ENCODE peak calls at places on chromosome 7, in six cellular contexts. R is H7, X is body of pancreas, W is heart right ventricle, L is psoas muscle, N is tibial artery. E is an unnamed sample.

GRCh38 chr7:30682131-30683083 is at the start of gene CRHR2:
- DNase-seq in R (peak), X (peak), W (peak), L (peak), N (no peak), E (no peak)

GRCh38 chr7:37150856-37151255 is 297.8 kb downstream of the ELMO1 start:
- DNase-seq in R (no peak), X (no peak), W (no peak), L (no peak), N (no peak), E (no peak)

GRCh38 chr7:24778543-24779282 is 21.4 kb upstream of the GSDME start:
- DNase-seq in R (no peak), X (no peak), W (no peak), L (peak), N (peak), E (no peak)

GRCh38 chr7:80047032-80047431 is 87.6 kb upstream of the GNAI1 start:
- DNase-seq in R (no peak), X (no peak), W (no peak), L (no peak), N (no peak), E (no peak)

GRCh38 chr7:132996581-132997242 is 85.2 kb downstream of the CHCHD3 start:
- DNase-seq in R (no peak), X (no peak), W (no peak), L (no peak), N (no peak), E (no peak)

GRCh38 chr7:90232440-90232839 is 12.5 kb upstream of the CFAP69 start:
- DNase-seq in R (no peak), X (no peak), W (no peak), L (no peak), N (no peak), E (no peak)

GRCh38 chr7:112381311-112382091 is 68.8 kb upstream of the IFRD1 start:
- DNase-seq in R (no peak), X (no peak), W (no peak), L (no peak), N (no peak), E (no peak)

GRCh38 chr7:66639773-66640172 is 11.1 kb downstream of the KCTD7 start:
- DNase-seq in R (no peak), X (no peak), W (no peak), L (no peak), N (no peak), E (no peak)

GRCh38 chr7:108492742-108493141 is 33.2 kb downstream of the PNPLA8 start:
- DNase-seq in R (peak), X (no peak), W (no peak), L (no peak), N (no peak), E (no peak)

GRCh38 chr7:32075612-32076011 is 5.4 kb upstream of the PDE1C start:
- DNase-seq in R (no peak), X (no peak), W (no peak), L (no peak), N (no peak), E (no peak)

GRCh38 chr7:69597278-69598076 is 798 bp upstream of the AUTS2 start:
- DNase-seq in R (peak), X (peak), W (peak), L (peak), N (peak), E (no peak)

GRCh38 chr7:83020171-83020570 is 142.5 kb downstream of the PCLO start:
- DNase-seq in R (no peak), X (no peak), W (no peak), L (no peak), N (no peak), E (no peak)

GRCh38 chr7:130957722-130958360 is 223.8 kb upstream of the KLF14 start:
- DNase-seq in R (no peak), X (no peak), W (no peak), L (no peak), N (no peak), E (no peak)
- H3K4me3 ChIP-seq in R (no peak), X (no peak), W (no peak), L (no peak), N (no peak), E (no peak)

GRCh38 chr7:101555921-101556275 is 73.2 kb downstream of the MYL10 start:
- DNase-seq in R (peak), X (no peak), W (no peak), L (no peak), N (peak), E (peak)
- H3K4me3 ChIP-seq in R (no peak), X (no peak), W (no peak), L (no peak), N (no peak), E (no peak)

GRCh38 chr7:18499407-18500197 is 4.1 kb downstream of the HDAC9 start:
- DNase-seq in R (no peak), X (peak), W (no peak), L (no peak), N (peak), E (no peak)
- H3K4me3 ChIP-seq in R (no peak), X (no peak), W (no peak), L (peak), N (no peak), E (peak)

GRCh38 chr7:3152714-3153113 is 109.0 kb upstream of the CARD11 start:
- DNase-seq in R (no peak), X (no peak), W (no peak), L (no peak), N (no peak), E (no peak)

GRCh38 chr7:3153118-3153517 is 109.5 kb upstream of the CARD11 start:
- DNase-seq in R (no peak), X (no peak), W (no peak), L (no peak), N (no peak), E (no peak)

GRCh38 chr7:3149961-3150516 is 106.4 kb upstream of the CARD11 start:
- DNase-seq in R (no peak), X (no peak), W (no peak), L (no peak), N (peak), E (no peak)

GRCh38 chr7:3149231-3149960 is 105.7 kb upstream of the CARD11 start:
- DNase-seq in R (no peak), X (no peak), W (no peak), L (no peak), N (peak), E (no peak)

DNA sequence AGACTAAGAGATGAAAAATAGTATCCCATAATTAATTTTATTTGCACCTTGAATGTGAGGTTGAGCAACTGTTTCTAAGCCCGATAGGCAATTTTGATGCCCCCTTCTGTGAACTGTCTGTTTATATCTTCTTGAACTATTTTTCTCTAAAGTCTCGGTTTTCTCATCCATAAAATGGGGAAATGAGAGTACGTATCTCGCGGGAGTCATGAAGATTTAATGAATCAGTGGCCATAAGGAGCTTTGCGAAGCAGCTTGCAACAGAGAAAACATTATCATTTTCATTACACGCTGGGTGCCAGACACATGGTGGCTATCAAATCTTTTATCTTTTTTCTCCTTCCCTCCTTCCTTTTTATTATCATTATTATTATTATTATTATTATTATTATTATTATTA is 108.1 kb upstream of the CARD11 start:
- DNase-seq in R (no peak), X (no peak), W (no peak), L (no peak), N (no peak), E (no peak)
- H3K4me3 ChIP-seq in R (no peak), X (no peak), W (no peak), L (no peak), N (no peak), E (no peak)

GRCh38 chr7:55074008-55074499 is 55.2 kb downstream of the EGFR start:
- DNase-seq in R (no peak), X (peak), W (peak), L (no peak), N (no peak), E (no peak)
- H3K4me3 ChIP-seq in R (no peak), X (no peak), W (peak), L (peak), N (peak), E (no peak)

GRCh38 chr7:22823142-22823497 is 471 bp upstream of the TOMM7 start:
- DNase-seq in R (no peak), X (no peak), W (no peak), L (no peak), N (no peak), E (no peak)

GRCh38 chr7:22827563-22827962 is 4.9 kb upstream of the TOMM7 start:
- DNase-seq in R (no peak), X (no peak), W (no peak), L (no peak), N (no peak), E (no peak)

GRCh38 chr7:22824760-22825159 is 2.1 kb upstream of the TOMM7 start:
- DNase-seq in R (no peak), X (no peak), W (no peak), L (no peak), N (no peak), E (no peak)

GRCh38 chr7:22822486-22823141 is at the start of gene TOMM7:
- DNase-seq in R (peak), X (peak), W (peak), L (peak), N (peak), E (peak)

DNA sequence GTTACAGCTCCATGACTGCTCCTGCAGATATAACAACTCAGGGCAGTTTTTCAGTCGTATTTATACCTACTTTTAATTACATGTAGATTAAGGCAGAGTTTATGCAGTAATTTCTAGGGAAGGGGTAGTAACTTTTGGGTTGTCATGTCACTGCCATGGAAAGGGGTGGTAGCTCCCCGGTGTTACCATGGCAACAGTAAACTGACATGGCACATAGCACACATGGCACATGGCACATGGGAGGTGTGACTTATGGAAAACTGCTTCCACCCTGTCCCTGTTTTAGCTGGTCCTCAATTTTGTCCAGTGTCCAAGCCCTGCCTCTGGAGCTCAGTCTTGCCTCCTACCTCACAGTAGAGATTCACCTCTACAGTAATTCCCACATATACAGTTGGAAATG is 3.9 kb upstream of the TOMM7 start:
- DNase-seq in R (no peak), X (no peak), W (no peak), L (no peak), N (no peak), E (no peak)
- H3K4me3 ChIP-seq in R (no peak), X (no peak), W (no peak), L (no peak), N (no peak), E (no peak)

GRCh38 chr7:27110977-27111752 is 8.7 kb upstream of the HOXA2 start:
- DNase-seq in R (peak), X (no peak), W (no peak), L (peak), N (no peak), E (no peak)
- H3K4me3 ChIP-seq in R (no peak), X (no peak), W (no peak), L (peak), N (peak), E (no peak)

DNA sequence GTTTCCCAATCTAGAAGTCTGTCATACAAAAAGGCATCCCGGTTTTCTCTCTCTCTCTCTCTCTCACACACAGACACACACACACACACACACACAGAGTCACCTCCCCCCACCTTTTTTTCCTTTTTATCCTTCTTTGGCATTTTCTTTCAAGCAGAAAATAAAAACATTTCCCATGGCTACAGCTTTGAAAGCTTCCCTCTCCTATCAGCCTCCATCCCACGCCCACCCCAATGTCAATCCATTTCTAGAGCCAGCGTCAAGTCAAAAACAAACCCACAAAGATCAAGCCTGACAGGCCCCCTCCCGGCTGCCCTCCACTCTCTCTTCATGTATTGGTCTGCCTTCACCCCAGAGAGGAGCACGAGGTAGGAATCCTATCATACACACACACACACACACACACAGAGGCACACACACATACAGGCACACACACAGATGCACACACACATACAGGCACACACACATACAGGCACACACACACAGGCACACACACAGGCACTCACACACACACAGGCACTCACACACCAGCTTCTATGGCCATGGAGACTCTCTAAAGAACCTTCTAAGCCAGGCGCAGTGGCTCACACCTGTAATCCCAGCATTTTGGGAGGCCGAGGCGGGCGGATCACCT is 8.0 kb upstream of the TNRC18 start:
- DNase-seq in R (no peak), X (no peak), W (no peak), L (no peak), N (no peak), E (no peak)
- H3K4me3 ChIP-seq in R (no peak), X (no peak), W (no peak), L (no peak), N (no peak), E (no peak)